ENCODE peak calls at places on chromosomes 3 and 15, in seven cellular contexts. O is AG10803, V is mucosa of descending colon, C is tibial artery, E is skeletal muscle cell, Z is cardiac muscle cell, J is HAP-1. B is an unnamed sample.

GRCh38 chr3:38031022-38031994 is 1.9 kb upstream of the PLCD1 start:
- DNase-seq in O (peak), V (peak), C (peak), E (no peak), Z (no peak), J (no peak), B (no peak)

GRCh38 chr3:33256249-33256648 is 21.0 kb upstream of the FBXL2 start:
- DNase-seq in O (no peak), V (no peak), C (no peak), E (no peak), Z (no peak), J (peak), B (no peak)

GRCh38 chr15:84910928-84911623 is 26.6 kb downstream of the SLC28A1 start:
- DNase-seq in O (no peak), V (no peak), C (peak), E (no peak), Z (no peak), J (no peak), B (no peak)

GRCh38 chr3:126267976-126268615 is 87.7 kb upstream of the ALDH1L1 start:
- DNase-seq in O (no peak), V (no peak), C (peak), E (no peak), Z (no peak), J (no peak), B (no peak)

GRCh38 chr3:100710355-100711198 is 1.3 kb downstream of the TFG start:
- DNase-seq in O (peak), V (peak), C (peak), E (no peak), Z (peak), J (peak), B (peak)

GRCh38 chr3:127351350-127351749 is 63.5 kb upstream of the PRR20G start:
- DNase-seq in O (no peak), V (no peak), C (no peak), E (no peak), Z (no peak), J (no peak), B (no peak)

GRCh38 chr3:184506579-184506978 is 55.0 kb upstream of the EPHB3 start:
- DNase-seq in O (peak), V (no peak), C (no peak), E (no peak), Z (no peak), J (no peak), B (no peak)

GRCh38 chr3:193593666-193594025 is 638 bp downstream of the OPA1 start:
- DNase-seq in O (peak), V (no peak), C (no peak), E (no peak), Z (peak), J (peak), B (peak)

GRCh38 chr3:127356381-127356780 is 68.5 kb upstream of the PRR20G start:
- DNase-seq in O (no peak), V (no peak), C (no peak), E (no peak), Z (no peak), J (no peak), B (no peak)

GRCh38 chr15:47718474-47719440 is 1.5 kb downstream of the SEMA6D start:
- DNase-seq in O (no peak), V (peak), C (peak), E (peak), Z (peak), J (peak), B (no peak)

GRCh38 chr3:185709241-185709955 is 115.4 kb downstream of the IGF2BP2 start:
- DNase-seq in O (no peak), V (no peak), C (no peak), E (no peak), Z (no peak), J (no peak), B (no peak)

GRCh38 chr3:151379083-151379734 is 5.3 kb downstream of the P2RY12 start:
- DNase-seq in O (no peak), V (peak), C (no peak), E (no peak), Z (peak), J (peak), B (no peak)

GRCh38 chr3:23916886-23917815 is at the start of the genes NKIRAS1 and RPL15:
- DNase-seq in O (peak), V (peak), C (peak), E (peak), Z (peak), J (peak), B (peak)

GRCh38 chr3:23913182-23913581 is 3.6 kb downstream of the NKIRAS1 start:
- DNase-seq in O (no peak), V (no peak), C (no peak), E (no peak), Z (no peak), J (no peak), B (no peak)

GRCh38 chr3:23915537-23916108 is 1.2 kb downstream of the NKIRAS1 start:
- DNase-seq in O (peak), V (no peak), C (no peak), E (no peak), Z (peak), J (peak), B (no peak)

GRCh38 chr3:23913873-23914743 is 2.7 kb downstream of the NKIRAS1 start:
- DNase-seq in O (no peak), V (no peak), C (no peak), E (no peak), Z (no peak), J (no peak), B (no peak)

DNA sequence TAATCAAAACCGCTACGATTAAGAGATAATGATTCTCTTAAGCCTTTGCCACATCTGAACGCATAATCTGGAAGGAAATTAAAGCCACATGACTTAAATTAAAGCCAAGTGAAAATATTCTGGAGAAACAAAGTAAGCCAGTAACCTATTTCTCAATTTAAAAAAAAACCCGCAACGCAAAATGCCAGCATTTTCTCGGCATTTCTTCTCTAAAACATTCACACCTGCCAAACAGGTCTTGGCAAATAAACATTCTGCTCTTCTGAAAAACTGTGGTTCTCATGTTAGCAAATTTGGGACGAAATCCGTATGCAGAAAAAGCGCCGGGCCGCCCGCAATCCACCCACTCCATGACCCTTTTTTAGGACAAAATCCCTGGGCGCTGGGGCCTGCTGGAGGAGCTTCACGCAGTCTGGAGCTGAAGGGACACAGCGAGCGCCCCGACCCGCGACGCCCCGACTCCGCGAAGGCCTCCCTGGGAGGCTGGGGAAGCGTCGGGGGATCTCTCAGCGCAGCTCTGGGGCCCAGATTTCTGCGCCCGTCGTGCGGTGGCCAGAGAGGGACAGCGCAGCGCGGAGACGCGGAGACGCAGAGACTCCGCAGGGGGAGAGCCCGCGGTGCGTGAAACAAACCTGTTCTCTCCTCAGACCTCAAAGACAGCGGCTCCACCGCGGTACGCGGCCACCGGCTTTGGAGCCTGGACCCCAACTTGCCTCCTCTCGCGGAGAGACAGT is 471 bp downstream of the NKIRAS1 start:
- DNase-seq in O (peak), V (no peak), C (no peak), E (no peak), Z (no peak), J (no peak), B (no peak)
- H3K4me3 ChIP-seq in O (peak), V (peak), C (peak), E (peak), Z (peak), J (peak), B (peak)

GRCh38 chr3:11307830-11308432 is 35.7 kb downstream of the ATG7 start:
- DNase-seq in O (peak), V (no peak), C (no peak), E (no peak), Z (no peak), J (no peak), B (no peak)

GRCh38 chr3:11306815-11307589 is 34.8 kb downstream of the ATG7 start:
- DNase-seq in O (no peak), V (no peak), C (no peak), E (no peak), Z (peak), J (no peak), B (peak)

GRCh38 chr3:11310258-11310657 is 38.1 kb downstream of the ATG7 start:
- DNase-seq in O (no peak), V (no peak), C (no peak), E (no peak), Z (no peak), J (no peak), B (no peak)

GRCh38 chr3:11317300-11317699 is 45.1 kb downstream of the ATG7 start:
- DNase-seq in O (no peak), V (no peak), C (no peak), E (no peak), Z (no peak), J (no peak), B (no peak)

DNA sequence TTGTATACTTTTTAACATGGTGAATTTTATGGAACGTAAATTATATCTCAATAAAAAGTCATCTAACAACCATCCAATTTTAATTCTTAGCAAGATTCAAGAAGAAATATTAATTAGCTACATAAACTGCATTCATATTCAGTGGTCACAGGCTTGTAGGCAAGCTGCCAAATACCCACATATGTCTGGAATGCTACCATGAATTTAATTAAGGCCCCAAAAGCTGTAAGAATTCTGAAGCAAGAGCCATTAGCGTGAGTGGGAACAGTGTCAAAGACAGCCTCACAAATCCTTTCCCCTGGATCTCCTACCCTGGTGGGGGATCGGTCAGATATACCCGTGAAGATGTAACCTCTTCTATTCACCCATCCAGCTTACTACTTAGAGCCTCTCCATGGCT is 39.9 kb downstream of the ATG7 start:
- DNase-seq in O (peak), V (no peak), C (no peak), E (no peak), Z (no peak), J (no peak), B (no peak)
- H3K4me3 ChIP-seq in O (no peak), V (no peak), C (no peak), E (no peak), Z (no peak), J (no peak), B (no peak)

GRCh38 chr3:158094235-158094916 is 11.8 kb downstream of the SHOX2 start:
- DNase-seq in O (no peak), V (peak), C (no peak), E (no peak), Z (no peak), J (no peak), B (no peak)
- H3K4me3 ChIP-seq in O (no peak), V (no peak), C (peak), E (no peak), Z (peak), J (no peak), B (no peak)

GRCh38 chr3:155646128-155646527 is 98.7 kb downstream of the PLCH1 start:
- DNase-seq in O (no peak), V (no peak), C (no peak), E (no peak), Z (no peak), J (no peak), B (no peak)
- H3K4me3 ChIP-seq in O (no peak), V (no peak), C (no peak), E (no peak), Z (no peak), J (no peak), B (no peak)

GRCh38 chr3:4981688-4982494 is 2.7 kb downstream of the BHLHE40 start:
- DNase-seq in O (peak), V (no peak), C (no peak), E (no peak), Z (no peak), J (no peak), B (no peak)
- H3K4me3 ChIP-seq in O (peak), V (no peak), C (peak), E (peak), Z (peak), J (peak), B (peak)

DNA sequence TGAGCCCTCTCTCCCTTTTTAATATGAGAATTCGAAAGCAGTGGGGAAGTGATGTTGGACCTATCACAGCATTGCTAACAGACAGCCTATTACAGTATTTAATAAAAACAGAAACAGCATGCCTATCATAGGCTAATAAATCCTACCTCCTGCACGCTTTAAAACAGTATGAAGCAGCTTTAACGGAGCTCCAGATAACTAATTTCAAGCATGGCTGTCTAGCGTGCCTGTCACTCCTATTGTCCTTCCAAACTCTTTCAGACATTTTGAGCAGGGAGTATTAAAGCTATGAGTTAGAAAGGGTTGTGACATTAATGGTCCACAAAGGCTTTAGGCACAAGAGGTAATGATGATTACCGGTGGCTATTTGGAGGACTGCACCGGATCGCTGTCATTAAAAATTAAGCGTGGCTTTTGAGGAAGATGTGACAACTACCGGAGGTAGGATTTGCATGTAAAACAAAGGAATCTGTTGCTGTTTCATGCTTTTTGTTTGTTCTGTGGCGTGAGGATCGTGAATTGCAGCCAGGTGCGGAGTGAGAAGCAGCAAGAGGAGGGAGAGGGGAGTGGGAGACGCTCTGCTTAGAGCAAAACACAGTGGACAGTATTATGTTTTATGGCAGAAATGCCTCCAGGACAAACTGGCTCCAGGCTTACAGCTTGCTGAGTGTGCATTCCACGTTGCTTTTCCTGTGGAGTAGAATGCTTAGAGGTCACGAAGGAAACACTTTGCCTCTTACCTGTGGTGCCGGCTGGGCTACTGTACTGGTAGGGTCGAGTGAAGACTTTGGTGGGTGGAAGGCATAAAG is at the start of gene KCNMB2:
- DNase-seq in O (no peak), V (peak), C (no peak), E (no peak), Z (peak), J (peak), B (no peak)
- H3K4me3 ChIP-seq in O (peak), V (no peak), C (peak), E (peak), Z (peak), J (peak), B (no peak)

GRCh38 chr3:106126836-106127235 is 258.0 kb upstream of the CBLB start:
- DNase-seq in O (no peak), V (no peak), C (no peak), E (no peak), Z (no peak), J (no peak), B (no peak)

GRCh38 chr3:106126016-106126525 is 257.3 kb upstream of the CBLB start:
- DNase-seq in O (peak), V (no peak), C (no peak), E (no peak), Z (no peak), J (no peak), B (no peak)

GRCh38 chr3:106124818-106125217 is 256.0 kb upstream of the CBLB start:
- DNase-seq in O (no peak), V (no peak), C (no peak), E (no peak), Z (no peak), J (no peak), B (no peak)

GRCh38 chr3:106135451-106136160 is 266.8 kb upstream of the CBLB start:
- DNase-seq in O (no peak), V (no peak), C (no peak), E (no peak), Z (no peak), J (no peak), B (peak)

GRCh38 chr3:106130384-106131084 is 261.7 kb upstream of the CBLB start:
- DNase-seq in O (peak), V (no peak), C (no peak), E (peak), Z (peak), J (no peak), B (no peak)
- H3K4me3 ChIP-seq in O (no peak), V (no peak), C (no peak), E (no peak), Z (no peak), J (no peak), B (no peak)

GRCh38 chr3:120440001-120440703 is 10.6 kb downstream of the FSTL1 start:
- DNase-seq in O (peak), V (no peak), C (no peak), E (no peak), Z (no peak), J (no peak), B (no peak)
- H3K4me3 ChIP-seq in O (no peak), V (no peak), C (no peak), E (no peak), Z (no peak), J (no peak), B (no peak)

DNA sequence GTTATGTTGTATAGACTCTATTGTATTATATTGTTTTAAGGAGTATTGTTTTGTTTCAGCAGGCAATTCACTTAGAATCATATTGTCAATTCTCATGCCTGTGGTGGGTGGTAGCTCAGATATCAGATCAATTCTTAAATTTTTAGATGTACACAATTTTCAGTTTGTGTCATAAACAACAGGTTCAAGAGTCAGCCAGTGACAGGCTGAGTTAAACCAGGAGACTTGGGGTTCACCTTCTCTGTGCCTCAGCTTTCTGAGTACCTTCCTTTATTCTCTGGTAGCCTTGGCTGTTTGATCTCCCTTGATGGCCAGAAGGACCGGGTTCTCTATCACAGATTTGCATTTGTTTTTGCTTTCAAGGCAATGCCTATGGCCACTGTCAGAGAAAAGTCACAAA is 199.9 kb upstream of the KCNMB2 start:
- DNase-seq in O (no peak), V (no peak), C (no peak), E (no peak), Z (no peak), J (no peak), B (no peak)
- H3K4me3 ChIP-seq in O (no peak), V (no peak), C (no peak), E (no peak), Z (no peak), J (no peak), B (no peak)

DNA sequence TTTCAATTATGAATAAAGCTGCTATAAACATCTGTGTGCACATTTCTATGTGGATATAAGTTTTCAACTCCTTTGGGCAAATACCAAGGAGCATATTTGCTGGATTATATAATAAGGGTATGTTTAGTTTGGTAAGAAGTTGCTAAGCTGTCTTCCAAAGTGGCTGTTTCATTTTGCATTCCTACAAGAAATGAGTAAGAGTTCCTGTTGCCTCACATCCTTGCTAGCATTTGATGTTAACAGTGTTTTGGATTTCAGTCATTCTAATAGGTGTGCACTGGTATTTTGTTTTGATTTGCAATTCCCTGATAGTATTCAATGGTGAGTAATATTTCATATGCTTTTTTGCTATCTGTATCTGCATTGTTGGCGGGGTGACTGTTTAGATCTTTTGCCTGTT is 120.7 kb upstream of the MDFIC2 start:
- DNase-seq in O (peak), V (no peak), C (no peak), E (no peak), Z (no peak), J (no peak), B (no peak)
- H3K4me3 ChIP-seq in O (no peak), V (no peak), C (no peak), E (no peak), Z (no peak), J (no peak), B (no peak)

B was measured in CD8-positive, alpha-beta memory T cell.